ENCODE peak calls at places on chromosome 18, in four cellular contexts. K is germinal center; X is stimulated activated CD4-positive, alpha-beta T cell treated with anti-CD3 and anti-CD28 coated beads, Interleukin-1b, Interleukin-23, amount 100 ng/mL, for 48 hours; I is epithelial cell of proximal tubule. C is an unnamed sample.

GRCh38 chr18:34493566-34494358 is 216.3 kb upstream of the DTNA start:
- DNase-seq in I (no peak), X (no peak), K (peak), C (no peak)

GRCh38 chr18:25737710-25738251 is 352.6 kb downstream of the SS18 start:
- DNase-seq in X (no peak), I (peak), K (no peak), C (no peak)

GRCh38 chr18:5059540-5060032 is 137.5 kb downstream of the AKAIN1 start:
- DNase-seq in K (no peak), X (no peak), I (no peak), C (no peak)

GRCh38 chr18:41745166-41746049 is 209.6 kb upstream of the PIK3C3 start:
- DNase-seq in X (peak), K (no peak), I (no peak), C (peak)

GRCh38 chr18:45876131-45876530 is 50.7 kb downstream of the SIGLEC15 start:
- DNase-seq in X (no peak), I (no peak), K (no peak), C (no peak)

GRCh38 chr18:21163647-21164625 is 52.3 kb upstream of the ROCK1 start:
- DNase-seq in K (no peak), I (no peak), X (no peak), C (no peak)

GRCh38 chr18:9615973-9616559 is 1.7 kb upstream of the PPP4R1 start:
- DNase-seq in X (no peak), K (no peak), I (no peak), C (no peak)

GRCh38 chr18:28039078-28039477 is 137.9 kb downstream of the CDH2 start:
- DNase-seq in X (no peak), I (no peak), K (no peak), C (no peak)

GRCh38 chr18:69559604-69560003 is 158.9 kb downstream of the DOK6 start:
- DNase-seq in K (no peak), I (no peak), X (no peak), C (no peak)

GRCh38 chr18:8882632-8883408 is 177.5 kb downstream of the MTCL1 start:
- DNase-seq in K (no peak), X (no peak), I (no peak), C (peak)

GRCh38 chr18:51425889-51426288 is 228.4 kb upstream of the MEX3C start:
- DNase-seq in X (peak), K (no peak), I (no peak), C (no peak)

GRCh38 chr18:75044791-75045190 is 164.1 kb downstream of the PTGR3 start:
- DNase-seq in K (no peak), X (no peak), I (no peak), C (no peak)

GRCh38 chr18:5309888-5310470 is 14.5 kb upstream of the ZBTB14 start:
- DNase-seq in I (no peak), K (peak), X (peak), C (peak)

GRCh38 chr18:68764016-68764415 is 33.9 kb upstream of the CCDC102B start:
- DNase-seq in X (no peak), I (no peak), K (no peak), C (no peak)

GRCh38 chr18:79944746-79945117 is 6.7 kb downstream of the SLC66A2 start:
- DNase-seq in X (no peak), I (no peak), K (no peak), C (no peak)

GRCh38 chr18:573385-573784 is 6.8 kb upstream of the CETN1 start:
- DNase-seq in X (no peak), K (no peak), I (no peak), C (no peak)

GRCh38 chr18:36078751-36079529 is 11.6 kb upstream of the RPRD1A start:
- DNase-seq in I (no peak), K (no peak), X (no peak), C (no peak)

GRCh38 chr18:48632676-48633257 is 93.9 kb downstream of the CTIF start:
- DNase-seq in K (no peak), I (no peak), X (no peak), C (no peak)

GRCh38 chr18:63683152-63683551 is 19.6 kb upstream of the SERPINB11 start:
- DNase-seq in K (no peak), X (no peak), I (peak), C (no peak)

GRCh38 chr18:24027156-24027555 is 12.6 kb downstream of the TTC39C start:
- DNase-seq in K (no peak), I (no peak), X (no peak), C (no peak)

GRCh38 chr18:24136967-24137373 is 1.9 kb upstream of the CABYR start:
- DNase-seq in K (no peak), I (no peak), X (no peak), C (no peak)

GRCh38 chr18:3350566-3351527 is 88.9 kb downstream of the MYL12B start:
- DNase-seq in K (no peak), I (peak), X (no peak), C (no peak)

GRCh38 chr18:79857082-79857661 is 59.4 kb downstream of the KCNG2 start:
- DNase-seq in K (no peak), I (no peak), X (no peak), C (no peak)

GRCh38 chr18:32110005-32110404 is 18.3 kb downstream of the RNF138 start:
- DNase-seq in X (no peak), K (no peak), I (no peak), C (no peak)

GRCh38 chr18:21303445-21303844 is 61.4 kb downstream of the GREB1L start:
- DNase-seq in K (no peak), X (no peak), I (no peak), C (no peak)

GRCh38 chr18:56030060-56030459 is 442.1 kb upstream of the TCF4 start:
- DNase-seq in X (no peak), I (no peak), K (no peak), C (no peak)

GRCh38 chr18:60485207-60485606 is 112.6 kb upstream of the MC4R start:
- DNase-seq in X (no peak), K (no peak), I (no peak), C (no peak)

GRCh38 chr18:4639628-4640310 is 184.7 kb upstream of the DLGAP1 start:
- DNase-seq in K (no peak), X (no peak), I (no peak), C (peak)

GRCh38 chr18:25935356-25935755 is 155.1 kb downstream of the SS18 start:
- DNase-seq in I (no peak), X (no peak), K (no peak), C (no peak)

GRCh38 chr18:33751613-33752221 is 173.7 kb downstream of the ASXL3 start:
- DNase-seq in I (no peak), X (no peak), K (no peak), C (peak)

GRCh38 chr18:44803019-44803650 is 122.4 kb downstream of the SETBP1 start:
- DNase-seq in I (no peak), K (no peak), X (no peak), C (no peak)

GRCh38 chr18:32455346-32455745 is 15.3 kb downstream of the GAREM1 start:
- DNase-seq in X (no peak), K (no peak), I (no peak), C (no peak)

GRCh38 chr18:58761241-58761969 is 90.1 kb downstream of the MALT1 start:
- DNase-seq in I (no peak), X (no peak), K (no peak), C (peak)

GRCh38 chr18:22169889-22170420 is 566 bp downstream of the GATA6 start:
- DNase-seq in I (no peak), K (no peak), X (no peak), C (no peak)

GRCh38 chr18:44601447-44601846 is 79.2 kb upstream of the SETBP1 start:
- DNase-seq in X (no peak), K (no peak), I (no peak), C (no peak)

GRCh38 chr18:58581265-58581664 is 47.6 kb downstream of the ALPK2 start:
- DNase-seq in X (no peak), K (no peak), I (no peak), C (no peak)

GRCh38 chr18:49521251-49521650 is 34.2 kb upstream of the C18orf32 start:
- DNase-seq in K (no peak), X (no peak), I (no peak), C (no peak)

GRCh38 chr18:37716106-37716708 is 150.6 kb upstream of the CELF4 start:
- DNase-seq in K (no peak), I (no peak), X (no peak), C (no peak)